ENCODE peak calls at places on chromosomes 1 and 21, in four cellular contexts. V, W, H and D are unnamed samples.

GRCh38 chr1:17405898-17406759 is 33.3 kb downstream of the RCC2 start:
- DNase-seq in W (peak), H (peak), V (peak), D (peak)

GRCh38 chr1:69511426-69512192 is 56.1 kb upstream of the LRRC7 start:
- DNase-seq in H (no peak), V (no peak), W (no peak), D (no peak)

GRCh38 chr1:109094377-109094803 is 3.8 kb downstream of the TMEM167B start:
- DNase-seq in W (no peak), V (no peak), H (no peak), D (no peak)

GRCh38 chr1:63784083-63784482 is 10.3 kb downstream of the ROR1 start:
- DNase-seq in H (no peak), V (no peak), W (no peak), D (no peak)

GRCh38 chr1:1000357-1001056 is 610 bp upstream of the HES4 start:
- DNase-seq in V (peak), H (peak), W (peak), D (peak)

GRCh38 chr1:241990040-241990439 is 8.9 kb downstream of the MAP1LC3C start:
- DNase-seq in W (peak), V (no peak), H (no peak), D (no peak)

GRCh38 chr21:16211339-16212303 is 481.8 kb downstream of the USP25 start:
- DNase-seq in V (no peak), H (no peak), W (no peak), D (no peak)

GRCh38 chr1:230268371-230269170 is 157.6 kb downstream of the PGBD5 start:
- DNase-seq in H (no peak), W (peak), V (peak), D (no peak)

GRCh38 chr21:44736291-44737004 is 25.1 kb upstream of the TSPEAR start:
- DNase-seq in W (no peak), V (peak), H (no peak), D (no peak)

GRCh38 chr21:43864313-43864805 is 664 bp upstream of the AGPAT3 start:
- DNase-seq in V (no peak), H (peak), W (peak), D (peak)

GRCh38 chr1:224780736-224781135 is 148.7 kb upstream of the DNAH14 start:
- DNase-seq in H (no peak), W (no peak), V (no peak), D (no peak)

GRCh38 chr1:44678626-44679025 is 4.1 kb downstream of the ARMH1 start:
- DNase-seq in H (no peak), V (no peak), W (no peak), D (no peak)

GRCh38 chr1:97252076-97252475 is 530.5 kb downstream of the PTBP2 start:
- DNase-seq in H (no peak), W (no peak), V (no peak), D (no peak)

GRCh38 chr1:109509176-109510134 is at the start of gene AMIGO1:
- DNase-seq in V (no peak), H (peak), W (peak), D (peak)

GRCh38 chr1:234722267-234722704 is 112.3 kb upstream of the IRF2BP2 start:
- DNase-seq in H (no peak), W (no peak), V (no peak), D (no peak)

GRCh38 chr1:51120629-51121028 is 18.6 kb downstream of the C1orf185 start:
- DNase-seq in H (no peak), W (no peak), V (no peak), D (no peak)

GRCh38 chr1:22488319-22488718 is 36.7 kb downstream of the ZBTB40 start:
- DNase-seq in V (no peak), W (no peak), H (no peak), D (no peak)

GRCh38 chr1:20632386-20632785 is 872 bp upstream of the PINK1 start:
- DNase-seq in H (no peak), W (no peak), V (no peak), D (no peak)

GRCh38 chr1:185670187-185670627 is 64.0 kb upstream of the HMCN1 start:
- DNase-seq in V (no peak), W (no peak), H (no peak), D (no peak)

GRCh38 chr1:44842763-44843655 is at the start of gene PTCH2:
- DNase-seq in W (peak), H (peak), V (peak), D (peak)

GRCh38 chr1:179380299-179380698 is 14.5 kb downstream of the AXDND1 start:
- DNase-seq in V (no peak), W (no peak), H (no peak), D (no peak)

GRCh38 chr1:181126871-181127587 is 38.5 kb downstream of the IER5 start:
- DNase-seq in H (no peak), V (peak), W (peak), D (no peak)

GRCh38 chr1:182672487-182672836 is 11.9 kb downstream of the RGS8 start:
- DNase-seq in V (no peak), H (no peak), W (no peak), D (no peak)
- TF ChIP-seq TAF1 in V (no peak), H (no peak), W (no peak), D (no peak)

GRCh38 chr1:151049458-151049857 is 1.9 kb downstream of the C1orf56 start:
- DNase-seq in H (no peak), V (no peak), W (no peak), D (no peak)
- TF ChIP-seq POLR2AphosphoS5 in H (peak), V (no peak), W (no peak), D (no peak)

GRCh38 chr1:8525291-8526275 is 207.7 kb downstream of the SLC45A1 start:
- DNase-seq in W (peak), V (peak), H (no peak), D (no peak)
- TF ChIP-seq POLR2A in W (no peak), V (no peak), H (no peak), D (no peak)

GRCh38 chr1:200248541-200248940 is 161.3 kb downstream of the ZNF281 start:
- DNase-seq in W (no peak), H (no peak), V (no peak), D (no peak)
- TF ChIP-seq TAF1 in W (no peak), H (no peak), V (no peak), D (no peak)

DNA sequence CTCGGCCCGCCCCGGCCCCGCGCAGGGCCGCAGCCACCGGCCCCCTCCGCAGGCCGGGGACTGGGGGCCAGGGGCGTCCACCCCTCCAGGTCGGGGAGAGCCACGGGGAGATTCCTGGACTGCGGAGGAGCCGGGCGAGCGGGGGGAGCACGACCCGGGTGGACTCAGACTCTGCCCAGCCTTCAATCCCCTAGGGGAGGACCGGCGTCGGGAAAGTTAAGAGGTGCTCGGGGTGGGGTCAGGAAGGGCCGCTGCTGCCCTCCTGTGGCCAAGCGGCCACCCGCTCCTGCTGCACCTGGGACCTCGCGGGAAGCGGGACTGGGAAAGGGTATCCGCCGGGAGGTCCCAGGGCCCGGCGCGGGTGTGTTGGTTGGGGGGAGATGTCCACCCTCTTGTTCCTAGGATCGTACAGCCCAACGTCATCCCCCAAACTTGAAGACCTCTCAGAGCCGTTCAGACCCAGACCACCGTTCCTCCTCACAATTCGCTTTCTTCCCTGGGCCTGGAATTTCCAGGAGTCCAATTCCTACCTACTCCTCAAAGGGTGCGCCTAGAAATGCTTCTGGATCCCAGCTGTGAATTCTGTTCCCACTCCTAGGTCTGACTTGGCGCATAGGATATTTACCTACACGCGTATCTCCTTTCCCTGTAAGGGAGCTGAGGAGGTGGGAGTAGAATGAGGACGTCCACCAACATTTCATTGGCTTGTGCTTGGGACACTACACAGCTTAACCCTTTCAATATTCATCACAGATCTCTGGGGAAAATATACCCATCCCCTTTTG is 482 bp upstream of the RHOC start:
- DNase-seq in V (peak), H (peak), W (peak), D (peak)
- TF ChIP-seq POLR2AphosphoS5 in V (peak), H (no peak), W (peak), D (no peak)

DNA sequence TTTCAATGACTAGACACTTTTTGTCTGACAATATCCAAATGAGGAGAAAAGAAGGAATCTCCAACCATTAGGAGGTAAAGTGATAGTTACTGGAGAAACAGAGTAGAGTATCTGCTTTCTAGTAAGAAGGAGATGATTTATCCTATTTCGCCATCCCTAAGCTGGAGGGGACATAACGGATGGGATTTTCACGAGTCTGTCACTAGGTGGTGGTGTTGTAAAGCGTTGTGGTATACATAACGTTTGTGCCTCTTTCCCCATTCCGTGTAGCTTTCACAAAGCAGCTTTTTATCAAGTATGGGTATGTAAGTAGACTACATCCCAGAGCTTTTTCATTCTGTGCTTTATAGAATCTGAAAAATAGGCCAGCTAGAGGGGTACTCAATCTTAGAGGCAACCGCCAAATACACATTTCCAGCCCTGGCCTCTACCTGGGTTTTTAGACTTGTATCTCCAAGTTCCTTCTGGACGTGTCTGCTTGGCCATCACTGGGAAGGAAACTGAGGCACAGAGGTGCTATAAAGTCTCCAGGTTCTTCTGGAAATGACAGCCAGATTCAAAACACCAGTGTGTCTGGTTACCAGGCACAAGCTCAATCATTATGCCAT is 33.3 kb upstream of the FAM3B start:
- DNase-seq in V (peak), H (peak), W (peak), D (peak)
- TF ChIP-seq POLR2A in V (no peak), H (no peak), W (no peak), D (no peak)

GRCh38 chr1:154553056-154553822 is 5.2 kb downstream of the UBE2Q1 start:
- DNase-seq in V (no peak), H (no peak), W (no peak), D (no peak)

GRCh38 chr1:154551474-154551873 is 7.0 kb downstream of the UBE2Q1 start:
- DNase-seq in V (no peak), W (no peak), H (no peak), D (no peak)

GRCh38 chr1:154550070-154550469 is 8.4 kb downstream of the UBE2Q1 start:
- DNase-seq in W (no peak), H (no peak), V (no peak), D (no peak)

GRCh38 chr1:154550657-154551056 is 7.8 kb downstream of the UBE2Q1 start:
- DNase-seq in H (no peak), W (no peak), V (no peak), D (no peak)

GRCh38 chr1:154552036-154552435 is 6.4 kb downstream of the UBE2Q1 start:
- DNase-seq in W (no peak), H (no peak), V (no peak), D (no peak)
- TF ChIP-seq TAF1 in W (no peak), H (no peak), V (no peak), D (no peak)